ENCODE peak calls at places on chromosomes 3 and 15, in ten cellular contexts. One of them, this sample, is unnamed.

GRCh38 chr3:45574067-45574494 is 20.5 kb upstream of the LIMD1 start:
- DNase-seq in AML-193: no peak
- DNase-seq in fibroblast of lung: no peak
- DNase-seq in activated CD8-positive, alpha-beta memory T cell treated with anti-CD3 and anti-CD28 coated beads for 1 hour: no peak
- DNase-seq in psoas muscle: no peak
- DNase-seq in small intestine: no peak
- DNase-seq in EH: no peak
- DNase-seq in neural crest cell: no peak
- DNase-seq in AG10803: no peak
- DNase-seq in cerebellar cortex: no peak
- DNase-seq in this sample: no peak

GRCh38 chr3:30332196-30333021 is 274.0 kb upstream of the TGFBR2 start:
- DNase-seq in AML-193: no peak
- DNase-seq in fibroblast of lung: no peak
- DNase-seq in activated CD8-positive, alpha-beta memory T cell treated with anti-CD3 and anti-CD28 coated beads for 1 hour: no peak
- DNase-seq in psoas muscle: no peak
- DNase-seq in small intestine: no peak
- DNase-seq in EH: no peak
- DNase-seq in neural crest cell: no peak
- DNase-seq in AG10803: no peak
- DNase-seq in cerebellar cortex: no peak
- DNase-seq in this sample: no peak

GRCh38 chr15:70535071-70535954 is 228.0 kb downstream of the UACA start:
- DNase-seq in AML-193: peak; percentile 80
- DNase-seq in fibroblast of lung: no peak
- DNase-seq in activated CD8-positive, alpha-beta memory T cell treated with anti-CD3 and anti-CD28 coated beads for 1 hour: peak; percentile 21
- DNase-seq in psoas muscle: no peak
- DNase-seq in small intestine: peak; percentile 57
- DNase-seq in EH: peak; percentile 4
- DNase-seq in neural crest cell: no peak
- DNase-seq in AG10803: no peak
- DNase-seq in cerebellar cortex: no peak
- DNase-seq in this sample: no peak

GRCh38 chr15:89556413-89557262 is 18.6 kb upstream of the TICRR start:
- DNase-seq in AML-193: peak; percentile 55
- DNase-seq in fibroblast of lung: peak; percentile 52
- DNase-seq in activated CD8-positive, alpha-beta memory T cell treated with anti-CD3 and anti-CD28 coated beads for 1 hour: no peak
- DNase-seq in psoas muscle: no peak
- DNase-seq in small intestine: peak; percentile 71
- DNase-seq in EH: peak; percentile 75
- DNase-seq in neural crest cell: peak; percentile 65
- DNase-seq in AG10803: peak; percentile 71
- DNase-seq in cerebellar cortex: peak; percentile 83
- DNase-seq in this sample: peak; percentile 77

GRCh38 chr15:62895905-62896316 is 146.6 kb upstream of the TPM1 start:
- DNase-seq in AML-193: no peak
- DNase-seq in fibroblast of lung: peak; percentile 96
- DNase-seq in activated CD8-positive, alpha-beta memory T cell treated with anti-CD3 and anti-CD28 coated beads for 1 hour: no peak
- DNase-seq in psoas muscle: no peak
- DNase-seq in small intestine: no peak
- DNase-seq in EH: peak; percentile 89
- DNase-seq in neural crest cell: no peak
- DNase-seq in AG10803: peak; percentile 85
- DNase-seq in cerebellar cortex: no peak
- DNase-seq in this sample: peak; percentile 95

GRCh38 chr3:195558602-195559001 is 15.5 kb upstream of the PPP1R2 start:
- DNase-seq in AML-193: peak; percentile 46
- DNase-seq in fibroblast of lung: no peak
- DNase-seq in activated CD8-positive, alpha-beta memory T cell treated with anti-CD3 and anti-CD28 coated beads for 1 hour: no peak
- DNase-seq in psoas muscle: peak; percentile 82
- DNase-seq in small intestine: peak; percentile 84
- DNase-seq in EH: peak; percentile 33
- DNase-seq in neural crest cell: no peak
- DNase-seq in AG10803: peak; percentile 33
- DNase-seq in cerebellar cortex: peak; percentile 61
- DNase-seq in this sample: no peak

GRCh38 chr3:41274944-41275668 is 75.8 kb downstream of the CTNNB1 start:
- DNase-seq in AML-193: no peak
- DNase-seq in fibroblast of lung: peak; percentile 61
- DNase-seq in activated CD8-positive, alpha-beta memory T cell treated with anti-CD3 and anti-CD28 coated beads for 1 hour: no peak
- DNase-seq in psoas muscle: no peak
- DNase-seq in small intestine: peak; percentile 71
- DNase-seq in EH: peak; percentile 90
- DNase-seq in neural crest cell: no peak
- DNase-seq in AG10803: peak; percentile 77
- DNase-seq in cerebellar cortex: no peak
- DNase-seq in this sample: peak; percentile 57

GRCh38 chr15:26721231-26721630 is 51.6 kb downstream of the GABRB3 start:
- DNase-seq in AML-193: no peak
- DNase-seq in fibroblast of lung: no peak
- DNase-seq in activated CD8-positive, alpha-beta memory T cell treated with anti-CD3 and anti-CD28 coated beads for 1 hour: no peak
- DNase-seq in psoas muscle: no peak
- DNase-seq in small intestine: no peak
- DNase-seq in EH: no peak
- DNase-seq in neural crest cell: no peak
- DNase-seq in AG10803: no peak
- DNase-seq in cerebellar cortex: no peak
- DNase-seq in this sample: no peak

GRCh38 chr3:160413613-160414248 is 14.3 kb downstream of the SMC4 start:
- DNase-seq in AML-193: peak; percentile 84
- DNase-seq in fibroblast of lung: peak; percentile 74
- DNase-seq in activated CD8-positive, alpha-beta memory T cell treated with anti-CD3 and anti-CD28 coated beads for 1 hour: peak; percentile 47
- DNase-seq in psoas muscle: no peak
- DNase-seq in small intestine: peak; percentile 74
- DNase-seq in EH: peak; percentile 86
- DNase-seq in neural crest cell: peak; percentile 63
- DNase-seq in AG10803: peak; percentile 84
- DNase-seq in cerebellar cortex: peak; percentile 83
- DNase-seq in this sample: peak; percentile 87

GRCh38 chr15:89333011-89333860 is 1.4 kb downstream of the POLG start:
- DNase-seq in AML-193: no peak
- DNase-seq in fibroblast of lung: no peak
- DNase-seq in activated CD8-positive, alpha-beta memory T cell treated with anti-CD3 and anti-CD28 coated beads for 1 hour: no peak
- DNase-seq in psoas muscle: no peak
- DNase-seq in small intestine: no peak
- DNase-seq in EH: no peak
- DNase-seq in neural crest cell: no peak
- DNase-seq in AG10803: no peak
- DNase-seq in cerebellar cortex: no peak
- DNase-seq in this sample: no peak

GRCh38 chr3:141709126-141709770 is 28.9 kb upstream of the RNF7 start:
- DNase-seq in AML-193: no peak
- DNase-seq in fibroblast of lung: no peak
- DNase-seq in activated CD8-positive, alpha-beta memory T cell treated with anti-CD3 and anti-CD28 coated beads for 1 hour: no peak
- DNase-seq in psoas muscle: no peak
- DNase-seq in small intestine: no peak
- DNase-seq in EH: peak; percentile 14
- DNase-seq in neural crest cell: no peak
- DNase-seq in AG10803: no peak
- DNase-seq in cerebellar cortex: no peak
- DNase-seq in this sample: no peak

GRCh38 chr3:188049890-188050530 is 103.9 kb upstream of the LPP start:
- DNase-seq in AML-193: no peak
- DNase-seq in fibroblast of lung: no peak
- DNase-seq in activated CD8-positive, alpha-beta memory T cell treated with anti-CD3 and anti-CD28 coated beads for 1 hour: peak; percentile 3
- DNase-seq in psoas muscle: no peak
- DNase-seq in small intestine: peak; percentile 26
- DNase-seq in EH: no peak
- DNase-seq in neural crest cell: no peak
- DNase-seq in AG10803: no peak
- DNase-seq in cerebellar cortex: no peak
- DNase-seq in this sample: no peak

GRCh38 chr3:38255627-38256026 is 10.0 kb upstream of the SLC22A13 start:
- DNase-seq in AML-193: no peak
- DNase-seq in fibroblast of lung: no peak
- DNase-seq in activated CD8-positive, alpha-beta memory T cell treated with anti-CD3 and anti-CD28 coated beads for 1 hour: no peak
- DNase-seq in psoas muscle: no peak
- DNase-seq in small intestine: no peak
- DNase-seq in EH: no peak
- DNase-seq in neural crest cell: no peak
- DNase-seq in AG10803: no peak
- DNase-seq in cerebellar cortex: no peak
- DNase-seq in this sample: no peak

GRCh38 chr3:179796421-179796820 is 143.6 kb downstream of the USP13 start:
- DNase-seq in AML-193: no peak
- DNase-seq in fibroblast of lung: no peak
- DNase-seq in activated CD8-positive, alpha-beta memory T cell treated with anti-CD3 and anti-CD28 coated beads for 1 hour: no peak
- DNase-seq in psoas muscle: no peak
- DNase-seq in small intestine: no peak
- DNase-seq in EH: peak; percentile 43
- DNase-seq in neural crest cell: no peak
- DNase-seq in AG10803: no peak
- DNase-seq in cerebellar cortex: no peak
- DNase-seq in this sample: no peak

GRCh38 chr3:28590851-28591250 is 242.2 kb upstream of the AZI2 start:
- DNase-seq in AML-193: no peak
- DNase-seq in fibroblast of lung: peak; percentile 34
- DNase-seq in activated CD8-positive, alpha-beta memory T cell treated with anti-CD3 and anti-CD28 coated beads for 1 hour: no peak
- DNase-seq in psoas muscle: no peak
- DNase-seq in small intestine: no peak
- DNase-seq in EH: no peak
- DNase-seq in neural crest cell: no peak
- DNase-seq in AG10803: no peak
- DNase-seq in cerebellar cortex: no peak
- DNase-seq in this sample: no peak

GRCh38 chr3:72306800-72307341 is 521.9 kb upstream of the PROK2 start:
- DNase-seq in AML-193: no peak
- DNase-seq in fibroblast of lung: peak; percentile 27
- DNase-seq in activated CD8-positive, alpha-beta memory T cell treated with anti-CD3 and anti-CD28 coated beads for 1 hour: no peak
- DNase-seq in psoas muscle: no peak
- DNase-seq in small intestine: no peak
- DNase-seq in EH: no peak
- DNase-seq in neural crest cell: no peak
- DNase-seq in AG10803: peak; percentile 49
- DNase-seq in cerebellar cortex: no peak
- DNase-seq in this sample: peak; percentile 19

GRCh38 chr15:69548367-69548766 is 95.7 kb downstream of the RPLP1 start:
- DNase-seq in AML-193: no peak
- DNase-seq in fibroblast of lung: no peak
- DNase-seq in activated CD8-positive, alpha-beta memory T cell treated with anti-CD3 and anti-CD28 coated beads for 1 hour: no peak
- DNase-seq in psoas muscle: no peak
- DNase-seq in small intestine: no peak
- DNase-seq in EH: no peak
- DNase-seq in neural crest cell: no peak
- DNase-seq in AG10803: no peak
- DNase-seq in cerebellar cortex: no peak
- DNase-seq in this sample: no peak

GRCh38 chr15:29570121-29570930 is 251.9 kb downstream of the TJP1 start:
- DNase-seq in AML-193: no peak
- DNase-seq in fibroblast of lung: peak; percentile 21
- DNase-seq in activated CD8-positive, alpha-beta memory T cell treated with anti-CD3 and anti-CD28 coated beads for 1 hour: no peak
- DNase-seq in psoas muscle: no peak
- DNase-seq in small intestine: peak; percentile 11
- DNase-seq in EH: peak; percentile 11
- DNase-seq in neural crest cell: peak; percentile 32
- DNase-seq in AG10803: peak; percentile 9
- DNase-seq in cerebellar cortex: peak; percentile 11
- DNase-seq in this sample: peak; percentile 5

GRCh38 chr3:157632081-157632480 is 128.9 kb upstream of the VEPH1 start:
- DNase-seq in AML-193: no peak
- DNase-seq in fibroblast of lung: no peak
- DNase-seq in activated CD8-positive, alpha-beta memory T cell treated with anti-CD3 and anti-CD28 coated beads for 1 hour: no peak
- DNase-seq in psoas muscle: no peak
- DNase-seq in small intestine: no peak
- DNase-seq in EH: peak; percentile 3
- DNase-seq in neural crest cell: no peak
- DNase-seq in AG10803: peak; percentile 17
- DNase-seq in cerebellar cortex: no peak
- DNase-seq in this sample: no peak

GRCh38 chr3:62659660-62660059 is 215.6 kb downstream of the CADPS start:
- DNase-seq in AML-193: no peak
- DNase-seq in fibroblast of lung: no peak
- DNase-seq in activated CD8-positive, alpha-beta memory T cell treated with anti-CD3 and anti-CD28 coated beads for 1 hour: no peak
- DNase-seq in psoas muscle: no peak
- DNase-seq in small intestine: no peak
- DNase-seq in EH: no peak
- DNase-seq in neural crest cell: no peak
- DNase-seq in AG10803: no peak
- DNase-seq in cerebellar cortex: no peak
- DNase-seq in this sample: no peak

This sample was measured in mesenchymal stem cell.